ENCODE peak calls at places on chromosome 11, in four cellular contexts. U is AG08395; N is stimulated activated CD4-positive, alpha-beta T cell treated with anti-CD3 and anti-CD28 coated beads, TNF-alpha, amount 100 ng/mL, for 1 hour; M is GDM1. R is an unnamed sample.

GRCh38 chr11:113885897-113886296 is 10.5 kb upstream of the USP28 start:
- DNase-seq in M (no peak), N (no peak), U (no peak), R (no peak)

GRCh38 chr11:76889414-76889975 is 28.8 kb downstream of the ACER3 start:
- DNase-seq in M (no peak), N (no peak), U (no peak), R (no peak)

GRCh38 chr11:45988922-45989321 is 66.5 kb downstream of the LARGE2 start:
- DNase-seq in U (no peak), N (no peak), M (no peak), R (no peak)

GRCh38 chr11:13440100-13440855 is 22.7 kb downstream of the BTBD10 start:
- DNase-seq in M (peak), N (no peak), U (peak), R (peak)

GRCh38 chr11:131912127-131912526 is 541.7 kb downstream of the NTM start:
- DNase-seq in M (no peak), N (no peak), U (no peak), R (no peak)

GRCh38 chr11:116641561-116642045 is 131.2 kb downstream of the BUD13 start:
- DNase-seq in N (no peak), U (peak), M (no peak), R (no peak)

GRCh38 chr11:10858505-10859360 is 880 bp upstream of the ZBED5 start:
- DNase-seq in N (peak), U (peak), M (peak), R (peak)

GRCh38 chr11:76152086-76152658 is 54.1 kb downstream of the WNT11 start:
- DNase-seq in N (peak), U (peak), M (peak), R (peak)

GRCh38 chr11:20596629-20597129 is 2.7 kb upstream of the SLC6A5 start:
- DNase-seq in M (no peak), U (no peak), N (no peak), R (no peak)

GRCh38 chr11:3094223-3094824 is 37.1 kb upstream of the CARS1 start:
- DNase-seq in M (no peak), N (no peak), U (no peak), R (no peak)

R was measured in fibroblast of gingiva.